ENCODE peak calls at places on chromosome 19, in five cellular contexts. One of them, this sample, is unnamed.

GRCh38 chr19:39203372-39204341 is at the start of gene SYCN:
- DNase-seq in BJ: no peak
- DNase-seq in activated B cell treated with CpG ODN at 0.5 μM for 24 hours: no peak
- DNase-seq in neural progenitor cell: no peak
- DNase-seq in PC-3: no peak
- DNase-seq in this sample: no peak

GRCh38 chr19:40754611-40755247 is 3.7 kb downstream of the SNRPA start:
- DNase-seq in BJ: no peak
- DNase-seq in PC-3: peak
- DNase-seq in activated B cell treated with CpG ODN at 0.5 μM for 24 hours: no peak
- DNase-seq in neural progenitor cell: no peak
- DNase-seq in this sample: no peak

GRCh38 chr19:17868669-17869068 is 3.1 kb upstream of the SLC5A5 start:
- DNase-seq in activated B cell treated with CpG ODN at 0.5 μM for 24 hours: no peak
- DNase-seq in PC-3: no peak
- DNase-seq in BJ: no peak
- DNase-seq in neural progenitor cell: no peak
- DNase-seq in this sample: no peak

GRCh38 chr19:11693505-11694499 is 44.9 kb downstream of the ZNF823 start:
- DNase-seq in neural progenitor cell: peak
- DNase-seq in PC-3: peak
- DNase-seq in BJ: peak
- DNase-seq in activated B cell treated with CpG ODN at 0.5 μM for 24 hours: no peak
- DNase-seq in this sample: no peak

GRCh38 chr19:31938675-31939074 is 406.7 kb upstream of the ZNF507 start:
- DNase-seq in PC-3: no peak
- DNase-seq in activated B cell treated with CpG ODN at 0.5 μM for 24 hours: no peak
- DNase-seq in neural progenitor cell: no peak
- DNase-seq in BJ: no peak
- DNase-seq in this sample: no peak

GRCh38 chr19:18294467-18294864 is 13.0 kb upstream of the JUND start:
- DNase-seq in BJ: no peak
- DNase-seq in PC-3: peak
- DNase-seq in activated B cell treated with CpG ODN at 0.5 μM for 24 hours: peak
- DNase-seq in neural progenitor cell: peak
- DNase-seq in this sample: no peak

GRCh38 chr19:2613507-2614295 is 88.8 kb downstream of the GNG7 start:
- DNase-seq in BJ: no peak
- DNase-seq in neural progenitor cell: peak
- DNase-seq in PC-3: peak
- DNase-seq in activated B cell treated with CpG ODN at 0.5 μM for 24 hours: peak
- DNase-seq in this sample: no peak

GRCh38 chr19:7970716-7971448 is 27.4 kb upstream of the TIMM44 start:
- DNase-seq in neural progenitor cell: peak
- DNase-seq in BJ: no peak
- DNase-seq in activated B cell treated with CpG ODN at 0.5 μM for 24 hours: peak
- DNase-seq in PC-3: peak
- DNase-seq in this sample: no peak

GRCh38 chr19:49869484-49870308 is 2.3 kb upstream of the PNKP start:
- DNase-seq in PC-3: peak
- DNase-seq in BJ: peak
- DNase-seq in activated B cell treated with CpG ODN at 0.5 μM for 24 hours: peak
- DNase-seq in neural progenitor cell: peak
- DNase-seq in this sample: peak

GRCh38 chr19:12868540-12869112 is 12.6 kb downstream of the DNASE2 start:
- DNase-seq in BJ: no peak
- DNase-seq in activated B cell treated with CpG ODN at 0.5 μM for 24 hours: no peak
- DNase-seq in neural progenitor cell: no peak
- DNase-seq in PC-3: peak
- DNase-seq in this sample: no peak

GRCh38 chr19:22622901-22623840 is 11.0 kb upstream of the ZNF492 start:
- DNase-seq in BJ: no peak
- DNase-seq in activated B cell treated with CpG ODN at 0.5 μM for 24 hours: no peak
- DNase-seq in PC-3: no peak
- DNase-seq in neural progenitor cell: no peak
- DNase-seq in this sample: no peak

GRCh38 chr19:35959040-35959967 is 23.1 kb downstream of the LRFN3 start:
- DNase-seq in PC-3: no peak
- DNase-seq in activated B cell treated with CpG ODN at 0.5 μM for 24 hours: peak
- DNase-seq in neural progenitor cell: peak
- DNase-seq in BJ: no peak
- DNase-seq in this sample: no peak

DNA sequence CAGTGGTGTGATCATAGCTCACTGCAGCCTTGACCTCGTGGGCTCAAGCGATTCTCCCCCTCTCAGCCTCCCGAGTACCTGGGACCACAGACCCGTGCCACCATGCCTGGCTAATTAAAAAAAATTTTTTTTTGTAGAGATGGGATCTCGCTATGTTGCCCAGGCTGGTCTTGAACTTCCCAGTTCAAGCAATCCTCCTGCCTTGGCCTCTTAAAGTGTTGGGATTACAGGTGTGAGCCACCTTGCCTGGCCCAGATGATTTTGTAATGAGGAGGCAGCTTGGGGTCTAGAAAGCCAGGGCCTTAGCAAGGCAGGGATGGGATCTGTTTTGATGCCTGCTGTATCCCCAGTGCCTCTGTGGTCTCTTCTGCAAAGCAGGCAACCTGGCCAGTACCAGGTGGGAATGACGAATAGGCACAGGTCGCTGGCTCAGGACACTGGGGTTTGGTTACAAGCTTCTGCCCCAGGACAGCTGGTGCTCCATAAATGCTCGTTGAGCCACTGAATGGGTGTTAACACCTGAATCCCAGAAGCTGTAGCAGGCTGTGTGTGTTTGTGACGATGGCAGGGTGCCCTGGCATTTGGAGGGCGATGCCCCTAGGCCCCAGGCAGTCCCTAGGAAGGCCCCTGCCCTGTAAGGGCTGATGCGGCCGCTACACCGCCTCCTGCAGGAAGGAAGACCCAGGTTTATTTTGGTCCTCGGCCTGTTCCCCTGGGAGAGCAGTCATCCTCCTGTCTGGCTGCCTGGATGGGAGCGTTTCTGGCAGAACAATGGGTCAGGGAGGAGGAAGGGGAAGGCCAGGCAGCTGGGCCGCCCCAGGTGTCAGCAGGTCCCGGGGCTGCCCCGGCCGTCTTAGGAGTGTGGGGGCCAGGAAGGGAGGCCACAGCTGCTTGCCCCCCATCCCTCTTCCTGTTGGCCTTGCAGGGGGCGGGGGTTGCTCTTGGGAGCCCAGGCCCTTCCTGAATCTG is 8.6 kb downstream of the TNFAIP8L1 start:
- DNase-seq in BJ: no peak
- DNase-seq in neural progenitor cell: no peak
- DNase-seq in PC-3: no peak
- DNase-seq in activated B cell treated with CpG ODN at 0.5 μM for 24 hours: no peak
- DNase-seq in this sample: no peak
- TF ChIP-seq CTCF in BJ: no peak
- TF ChIP-seq CTCF in neural progenitor cell: peak
- TF ChIP-seq CTCF in PC-3: peak
- TF ChIP-seq CTCF in activated B cell treated with CpG ODN at 0.5 μM for 24 hours: no peak
- TF ChIP-seq CTCF in this sample: no peak

GRCh38 chr19:53912653-53913052 is 3.6 kb downstream of the CACNG7 start:
- DNase-seq in BJ: no peak
- DNase-seq in activated B cell treated with CpG ODN at 0.5 μM for 24 hours: no peak
- DNase-seq in neural progenitor cell: peak
- DNase-seq in PC-3: no peak
- DNase-seq in this sample: no peak
- TF ChIP-seq CTCF in BJ: peak
- TF ChIP-seq CTCF in activated B cell treated with CpG ODN at 0.5 μM for 24 hours: no peak
- TF ChIP-seq CTCF in neural progenitor cell: peak
- TF ChIP-seq CTCF in PC-3: peak
- TF ChIP-seq CTCF in this sample: peak

GRCh38 chr19:45767881-45768643 is 990 bp downstream of the SIX5 start:
- DNase-seq in neural progenitor cell: peak
- DNase-seq in BJ: no peak
- DNase-seq in PC-3: peak
- DNase-seq in activated B cell treated with CpG ODN at 0.5 μM for 24 hours: peak
- DNase-seq in this sample: no peak
- TF ChIP-seq CTCF in neural progenitor cell: no peak
- TF ChIP-seq CTCF in BJ: no peak
- TF ChIP-seq CTCF in PC-3: no peak
- TF ChIP-seq CTCF in activated B cell treated with CpG ODN at 0.5 μM for 24 hours: no peak
- TF ChIP-seq CTCF in this sample: no peak

GRCh38 chr19:48182434-48182833 is 12.0 kb downstream of the ZSWIM9 start:
- DNase-seq in activated B cell treated with CpG ODN at 0.5 μM for 24 hours: no peak
- DNase-seq in PC-3: no peak
- DNase-seq in BJ: no peak
- DNase-seq in neural progenitor cell: no peak
- DNase-seq in this sample: no peak
- TF ChIP-seq CTCF in activated B cell treated with CpG ODN at 0.5 μM for 24 hours: no peak
- TF ChIP-seq CTCF in PC-3: no peak
- TF ChIP-seq CTCF in BJ: peak
- TF ChIP-seq CTCF in neural progenitor cell: no peak
- TF ChIP-seq CTCF in this sample: no peak

GRCh38 chr19:52748336-52748950 is 13.6 kb upstream of the ZNF611 start:
- DNase-seq in BJ: no peak
- DNase-seq in PC-3: peak
- DNase-seq in neural progenitor cell: peak
- DNase-seq in activated B cell treated with CpG ODN at 0.5 μM for 24 hours: no peak
- DNase-seq in this sample: no peak
- TF ChIP-seq CTCF in BJ: peak
- TF ChIP-seq CTCF in PC-3: peak
- TF ChIP-seq CTCF in neural progenitor cell: peak
- TF ChIP-seq CTCF in activated B cell treated with CpG ODN at 0.5 μM for 24 hours: no peak
- TF ChIP-seq CTCF in this sample: peak

This sample was measured in Panc1.